ENCODE peak calls at places on chromosomes 1 and 21, in four cellular contexts. C is HAP-1; D is activated naive CD8-positive, alpha-beta T cell treated with anti-CD3 and anti-CD28 coated beads, Interleukin-2, amount 50 U/mL, for 24 hours; W is pancreas. X is an unnamed sample.
A peak's percentile ranks its signal among the peaks of the same experiment; 100 is the strongest.

GRCh38 chr1:210360852-210361477 is 32.3 kb downstream of the HHAT start:
- DNase-seq in C (peak; percentile 76), D (no peak), W (no peak), X (no peak)

GRCh38 chr1:235500971-235501540 is 3.2 kb downstream of the B3GALNT2 start:
- DNase-seq in C (no peak), D (no peak), W (no peak), X (no peak)

GRCh38 chr1:194164755-194165154 is 978.3 kb upstream of the B3GALT2 start:
- DNase-seq in C (no peak), D (no peak), W (no peak), X (no peak)

GRCh38 chr1:247448107-247448778 is 9.7 kb downstream of the OR2B11 start:
- DNase-seq in C (no peak), D (peak; percentile 12), W (peak; percentile 70), X (peak; percentile 83)

GRCh38 chr1:226223786-226224244 is 351 bp downstream of the MIXL1 start:
- DNase-seq in C (no peak), D (peak; percentile 25), W (no peak), X (no peak)

GRCh38 chr1:8213136-8213535 is 104.8 kb upstream of the SLC45A1 start:
- DNase-seq in C (no peak), D (no peak), W (no peak), X (no peak)

GRCh38 chr1:167136191-167136614 is 42.3 kb downstream of the STYXL2 start:
- DNase-seq in C (no peak), D (no peak), W (no peak), X (no peak)

GRCh38 chr1:24713736-24714135 is 31.5 kb upstream of the CLIC4 start:
- DNase-seq in C (no peak), D (no peak), W (no peak), X (no peak)

GRCh38 chr21:41429305-41429704 is 3.3 kb downstream of the MX1 start:
- DNase-seq in C (no peak), D (no peak), W (no peak), X (no peak)

GRCh38 chr1:202355944-202356553 is 7.5 kb downstream of the PPP1R12B start:
- DNase-seq in C (no peak), D (no peak), W (no peak), X (no peak)

GRCh38 chr1:87644500-87645245 is 316.0 kb downstream of the LMO4 start:
- DNase-seq in C (no peak), D (no peak), W (no peak), X (no peak)

GRCh38 chr1:35033346-35033745 is 1.6 kb upstream of the ZMYM6 start:
- DNase-seq in C (no peak), D (no peak), W (no peak), X (no peak)

GRCh38 chr1:203643213-203644045 is 16.8 kb downstream of the ATP2B4 start:
- DNase-seq in C (no peak), D (no peak), W (no peak), X (no peak)

GRCh38 chr1:87449348-87449963 is 120.8 kb downstream of the LMO4 start:
- DNase-seq in C (no peak), D (peak; percentile 11), W (peak; percentile 63), X (peak; percentile 54)

GRCh38 chr1:220487297-220487820 is 40.6 kb upstream of the MARK1 start:
- DNase-seq in C (no peak), D (peak; percentile 20), W (no peak), X (no peak)

GRCh38 chr1:1033009-1033587 is 13.2 kb downstream of the AGRN start:
- DNase-seq in C (peak; percentile 92), D (peak; percentile 96), W (peak; percentile 94), X (peak; percentile 80)

GRCh38 chr1:177355575-177355974 is 184.8 kb downstream of the BRINP2 start:
- DNase-seq in C (no peak), D (no peak), W (no peak), X (no peak)